ENCODE peak calls at places on chromosomes 6 and 20, in four cellular contexts. F, Z, A and X are unnamed samples.

GRCh38 chr6:89364586-89364985 is 12.1 kb upstream of the UBE2J1 start:
- DNase-seq in F (no peak), Z (no peak), A (no peak), X (no peak)

GRCh38 chr6:128498244-128498643 is 22.2 kb downstream of the PTPRK start:
- DNase-seq in F (no peak), Z (no peak), A (no peak), X (no peak)

GRCh38 chr6:3389390-3390167 is 67.3 kb downstream of the SLC22A23 start:
- DNase-seq in F (no peak), Z (peak; percentile 32), A (peak; percentile 90), X (no peak)

GRCh38 chr6:4973972-4974885 is 29.6 kb downstream of the RPP40 start:
- DNase-seq in F (peak; percentile 19), Z (peak; percentile 25), A (peak; percentile 71), X (peak; percentile 34)

GRCh38 chr6:11367638-11368199 is 135.3 kb upstream of the NEDD9 start:
- DNase-seq in F (no peak), Z (no peak), A (no peak), X (no peak)

GRCh38 chr6:45718901-45719300 is 296.8 kb downstream of the CLIC5 start:
- DNase-seq in F (no peak), Z (peak; percentile 81), A (no peak), X (no peak)

GRCh38 chr6:25477006-25477590 is 174.9 kb upstream of the SCGN start:
- DNase-seq in F (no peak), Z (peak; percentile 40), A (peak; percentile 67), X (peak; percentile 58)

GRCh38 chr6:97645757-97646156 is 362.7 kb upstream of the MMS22L start:
- DNase-seq in F (no peak), Z (no peak), A (no peak), X (no peak)

GRCh38 chr20:10924628-10925266 is 250.9 kb upstream of the JAG1 start:
- DNase-seq in F (no peak), Z (peak; percentile 87), A (peak; percentile 19), X (peak; percentile 84)

GRCh38 chr6:7188492-7188891 is 80.7 kb downstream of the RREB1 start:
- DNase-seq in F (no peak), Z (no peak), A (no peak), X (no peak)

GRCh38 chr6:157613011-157613522 is 210.0 kb upstream of the SNX9 start:
- DNase-seq in F (peak; percentile 49), Z (peak; percentile 90), A (no peak), X (peak; percentile 86)

GRCh38 chr6:98653171-98653570 is 181.2 kb upstream of the POU3F2 start:
- DNase-seq in F (no peak), Z (peak; percentile 12), A (peak; percentile 2), X (peak; percentile 26)

GRCh38 chr6:122839906-122840305 is 50.8 kb downstream of the SMPDL3A start:
- DNase-seq in F (no peak), Z (no peak), A (no peak), X (no peak)

GRCh38 chr6:56764081-56764566 is 121.4 kb upstream of the DST start:
- DNase-seq in F (peak; percentile 20), Z (peak; percentile 66), A (peak; percentile 50), X (peak; percentile 61)

GRCh38 chr6:142871910-142872331 is 73.1 kb downstream of the HIVEP2 start:
- DNase-seq in F (peak; percentile 83), Z (peak; percentile 88), A (peak; percentile 92), X (peak; percentile 68)

GRCh38 chr20:13418263-13419229 is 197.5 kb downstream of the ISM1 start:
- DNase-seq in F (no peak), Z (no peak), A (no peak), X (no peak)

GRCh38 chr6:156633291-156633690 is 143.9 kb upstream of the ARID1B start:
- DNase-seq in F (no peak), Z (no peak), A (no peak), X (no peak)

GRCh38 chr6:45044086-45044485 is 284.0 kb upstream of the RUNX2 start:
- DNase-seq in F (no peak), Z (no peak), A (no peak), X (no peak)

GRCh38 chr20:35560105-35560511 is 18.2 kb downstream of the ERGIC3 start:
- DNase-seq in F (peak; percentile 49), Z (no peak), A (no peak), X (peak; percentile 62)

GRCh38 chr6:156379946-156380707 is 397.1 kb upstream of the ARID1B start:
- DNase-seq in F (no peak), Z (peak; percentile 69), A (no peak), X (peak; percentile 49)

GRCh38 chr20:33059741-33060390 is 6.2 kb downstream of the BPIFB3 start:
- DNase-seq in F (no peak), Z (no peak), A (no peak), X (no peak)